ENCODE peak calls at places on chromosomes 3 and 15, in four cellular contexts. I is HepG2, J is GM12878, L is K562. C is an unnamed sample.

GRCh38 chr3:105362021-105362665 is 4.6 kb upstream of the ALCAM start:
- DNase-seq in I (no peak), J (no peak), L (no peak), C (no peak)

GRCh38 chr3:134423153-134423552 is 48.9 kb upstream of the AMOTL2 start:
- DNase-seq in I (no peak), J (no peak), L (no peak), C (peak; percentile 25)

GRCh38 chr15:70569139-70569717 is 194.1 kb downstream of the UACA start:
- DNase-seq in I (peak; percentile 68), J (no peak), L (no peak), C (no peak)

GRCh38 chr3:31743690-31744089 is 211.0 kb downstream of the STT3B start:
- DNase-seq in I (no peak), J (no peak), L (no peak), C (no peak)

GRCh38 chr3:59886790-59887189 is 837.0 kb upstream of the CFAP20DC start:
- DNase-seq in I (no peak), J (no peak), L (no peak), C (no peak)

GRCh38 chr3:22392286-22392685 is 641.3 kb upstream of the ZNF385D start:
- DNase-seq in I (no peak), J (no peak), L (no peak), C (no peak)

GRCh38 chr15:65032823-65033537 is 3.5 kb upstream of the MTFMT start:
- DNase-seq in I (peak; percentile 95), J (no peak), L (peak; percentile 48), C (peak; percentile 83)

GRCh38 chr3:141875893-141876380 is 506 bp upstream of the ATP1B3 start:
- DNase-seq in I (no peak), J (no peak), L (no peak), C (peak; percentile 69)

GRCh38 chr3:23698652-23699313 is 107.0 kb upstream of the UBE2E1 start:
- DNase-seq in I (no peak), J (no peak), L (no peak), C (no peak)

GRCh38 chr15:52924641-52925040 is 134.5 kb upstream of the ONECUT1 start:
- DNase-seq in I (no peak), J (no peak), L (no peak), C (no peak)
- TF ChIP-seq TCF7 in I (no peak), J (no peak), L (no peak), C (no peak)

GRCh38 chr15:85142324-85142723 is 160.7 kb downstream of the PDE8A start:
- DNase-seq in I (no peak), J (no peak), L (no peak), C (no peak)
- TF ChIP-seq TCF7 in I (no peak), J (no peak), L (no peak), C (no peak)

GRCh38 chr15:26235864-26236263 is 372.7 kb upstream of the ATP10A start:
- DNase-seq in I (no peak), J (no peak), L (no peak), C (peak; percentile 33)

DNA sequence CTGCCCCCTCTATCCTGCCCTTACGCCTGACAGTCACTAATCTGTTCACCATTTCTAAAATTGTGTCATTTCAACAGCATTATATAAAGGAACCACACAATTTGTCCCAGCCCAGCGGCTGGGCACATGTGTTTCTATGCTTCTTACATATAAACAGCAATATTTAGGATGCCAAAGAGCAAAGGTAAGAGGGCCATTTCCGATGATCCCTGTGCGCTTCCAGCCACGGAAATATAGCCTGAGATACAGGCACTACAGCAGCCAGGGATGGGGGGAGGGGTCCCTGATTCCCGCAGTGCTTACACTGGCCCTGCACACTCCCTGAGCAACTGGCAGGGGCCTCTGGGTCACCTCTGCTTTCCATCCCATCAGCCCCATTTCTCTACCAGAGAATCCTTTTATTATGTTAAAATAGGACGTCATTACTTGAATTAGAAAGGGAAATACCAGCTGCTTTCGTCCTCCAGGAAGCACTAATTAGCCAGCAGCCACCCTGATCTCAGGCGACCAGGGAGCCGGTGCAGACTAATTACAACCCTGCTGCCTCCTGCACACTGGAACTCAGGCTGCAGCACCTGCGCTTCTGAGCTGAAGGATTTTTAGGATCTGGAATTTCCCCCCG is 372.1 kb upstream of the ATP10A start:
- DNase-seq in I (no peak), J (no peak), L (no peak), C (peak; percentile 79)
- TF ChIP-seq TCF7 in I (no peak), J (no peak), L (no peak), C (no peak)

DNA sequence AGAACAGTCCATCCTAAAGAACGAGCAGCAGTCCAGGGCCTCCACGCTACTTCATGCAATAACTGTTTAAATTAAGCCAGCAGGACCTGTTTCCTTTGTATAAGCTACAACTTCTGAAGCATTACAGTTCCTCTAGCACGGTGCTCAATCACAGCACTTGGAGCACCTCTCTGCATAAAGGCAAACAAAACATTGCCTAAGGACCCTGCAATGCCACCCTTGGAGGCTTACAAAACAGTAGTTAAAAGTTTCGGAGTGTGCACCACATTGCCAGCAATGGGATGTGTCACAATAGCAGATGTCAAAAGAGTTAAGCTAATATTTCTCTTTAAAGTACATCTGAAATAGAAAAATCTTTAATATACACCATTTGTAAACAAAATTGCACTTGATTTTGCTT is 2.6 kb upstream of the VPS39 start:
- DNase-seq in I (no peak), J (no peak), L (no peak), C (no peak)
- TF ChIP-seq TCF7 in I (no peak), J (no peak), L (no peak), C (no peak)

GRCh38 chr3:168807426-168807825 is 711.7 kb upstream of the GOLIM4 start:
- DNase-seq in I (no peak), J (no peak), L (no peak), C (peak; percentile 21)

GRCh38 chr3:168802761-168803160 is 707.0 kb upstream of the GOLIM4 start:
- DNase-seq in I (no peak), J (no peak), L (no peak), C (no peak)

GRCh38 chr3:168801792-168802191 is 706.1 kb upstream of the GOLIM4 start:
- DNase-seq in I (no peak), J (no peak), L (no peak), C (no peak)

DNA sequence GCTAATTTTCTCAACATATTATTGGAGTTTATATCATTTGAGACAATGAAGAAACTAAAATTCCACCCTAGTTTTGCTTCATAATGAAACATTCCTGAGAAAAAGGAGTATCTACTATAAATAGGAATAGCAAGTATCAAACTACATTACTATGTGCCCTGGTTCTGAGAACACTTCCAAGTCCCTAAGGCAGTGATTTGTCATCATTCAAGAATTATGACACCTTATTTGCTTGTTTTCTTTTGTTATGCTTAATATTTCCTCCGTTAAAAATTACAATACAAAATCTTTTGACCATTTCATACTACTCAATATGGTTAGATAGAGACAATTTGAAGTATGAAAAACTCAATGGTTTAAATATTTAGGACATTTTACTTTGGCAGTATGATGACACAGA is 707.8 kb upstream of the GOLIM4 start:
- DNase-seq in I (no peak), J (no peak), L (no peak), C (no peak)
- TF ChIP-seq TCF7 in I (no peak), J (no peak), L (no peak), C (no peak)

DNA sequence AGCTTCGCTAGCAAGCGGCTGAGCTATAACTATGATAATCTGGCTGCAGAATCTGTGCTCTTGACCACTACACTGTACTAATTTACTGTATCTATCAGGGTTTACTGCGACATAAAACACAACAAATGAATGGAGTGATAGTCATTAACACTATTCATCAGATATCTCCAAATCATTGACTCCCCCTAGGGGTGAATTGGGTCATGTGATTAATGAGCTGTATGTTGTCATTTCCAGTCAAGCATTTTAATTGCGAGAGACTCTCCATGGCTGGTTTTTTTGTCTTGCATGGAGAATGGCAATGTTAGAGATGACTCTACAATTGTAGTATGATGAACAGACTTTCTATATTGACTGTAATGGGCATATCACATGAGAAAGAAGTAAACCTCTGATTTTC is 10.5 kb upstream of the TM4SF18 start:
- DNase-seq in I (no peak), J (no peak), L (peak; percentile 13), C (no peak)
- TF ChIP-seq TCF7 in I (no peak), J (no peak), L (no peak), C (no peak)

DNA sequence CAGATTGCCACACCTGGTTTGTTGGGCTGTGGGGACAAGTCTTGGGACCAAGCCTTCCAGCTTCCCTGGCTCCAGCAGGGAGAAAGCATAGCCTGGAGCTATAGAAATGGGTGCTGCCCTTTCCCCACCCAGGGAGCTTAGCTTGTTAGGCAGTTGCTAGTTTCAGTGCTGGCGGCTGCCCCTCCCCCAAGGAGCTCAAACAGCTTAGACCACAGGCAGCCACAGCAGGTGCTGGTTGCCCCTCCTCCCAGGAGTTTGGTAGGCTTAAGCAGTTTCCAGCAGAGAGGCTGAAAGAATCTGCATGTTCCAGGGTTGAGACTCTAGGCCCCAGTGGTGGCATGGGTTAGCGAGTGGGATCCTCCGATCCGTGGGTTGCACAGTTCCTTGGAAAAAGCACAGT is 889.7 kb downstream of the IGSF11 start:
- DNase-seq in I (no peak), J (no peak), L (no peak), C (peak; percentile 31)
- TF ChIP-seq TCF7 in I (no peak), J (no peak), L (no peak), C (no peak)